ENCODE peak calls at places on chromosomes 6 and 20, in ten cellular contexts. One of them, this sample, is unnamed.

GRCh38 chr20:63624486-63624885 is 2.4 kb downstream of the GMEB2 start:
- DNase-seq in spleen: peak; percentile 63
- DNase-seq in transverse colon: no peak
- DNase-seq in GM23338: peak; percentile 53
- DNase-seq in A549: no peak
- DNase-seq in heart left ventricle: peak; percentile 20
- DNase-seq in right cardiac atrium: no peak
- DNase-seq in psoas muscle: no peak
- DNase-seq in AG04450: no peak
- DNase-seq in substantia nigra: no peak
- DNase-seq in this sample: no peak

GRCh38 chr6:28423546-28423945 is 19.7 kb downstream of the ZSCAN23 start:
- DNase-seq in spleen: no peak
- DNase-seq in transverse colon: no peak
- DNase-seq in GM23338: no peak
- DNase-seq in A549: no peak
- DNase-seq in heart left ventricle: no peak
- DNase-seq in right cardiac atrium: no peak
- DNase-seq in psoas muscle: no peak
- DNase-seq in AG04450: no peak
- DNase-seq in substantia nigra: no peak
- DNase-seq in this sample: no peak

GRCh38 chr6:32086661-32087573 is 22.2 kb downstream of the TNXB start:
- DNase-seq in spleen: no peak
- DNase-seq in transverse colon: no peak
- DNase-seq in GM23338: peak; percentile 82
- DNase-seq in A549: no peak
- DNase-seq in heart left ventricle: peak; percentile 71
- DNase-seq in right cardiac atrium: no peak
- DNase-seq in psoas muscle: no peak
- DNase-seq in AG04450: peak; percentile 37
- DNase-seq in substantia nigra: no peak
- DNase-seq in this sample: no peak

GRCh38 chr20:1965520-1966278 is 28.2 kb downstream of the PDYN start:
- DNase-seq in spleen: peak; percentile 92
- DNase-seq in transverse colon: peak; percentile 75
- DNase-seq in GM23338: peak; percentile 90
- DNase-seq in A549: peak; percentile 84
- DNase-seq in heart left ventricle: peak; percentile 84
- DNase-seq in right cardiac atrium: peak; percentile 75
- DNase-seq in psoas muscle: peak; percentile 79
- DNase-seq in AG04450: peak; percentile 16
- DNase-seq in substantia nigra: peak; percentile 29
- DNase-seq in this sample: peak; percentile 86

GRCh38 chr6:121485359-121485809 is 49.9 kb downstream of the GJA1 start:
- DNase-seq in spleen: no peak
- DNase-seq in transverse colon: no peak
- DNase-seq in GM23338: peak; percentile 25
- DNase-seq in A549: no peak
- DNase-seq in heart left ventricle: no peak
- DNase-seq in right cardiac atrium: no peak
- DNase-seq in psoas muscle: no peak
- DNase-seq in AG04450: no peak
- DNase-seq in substantia nigra: no peak
- DNase-seq in this sample: no peak

GRCh38 chr6:86969573-86969972 is 32.2 kb downstream of the HTR1E start:
- DNase-seq in spleen: no peak
- DNase-seq in transverse colon: no peak
- DNase-seq in GM23338: no peak
- DNase-seq in A549: no peak
- DNase-seq in heart left ventricle: no peak
- DNase-seq in right cardiac atrium: no peak
- DNase-seq in psoas muscle: no peak
- DNase-seq in AG04450: no peak
- DNase-seq in substantia nigra: no peak
- DNase-seq in this sample: no peak

GRCh38 chr6:109449789-109450673 is 5.5 kb downstream of the MICAL1 start:
- DNase-seq in spleen: peak; percentile 91
- DNase-seq in transverse colon: peak; percentile 43
- DNase-seq in GM23338: no peak
- DNase-seq in A549: no peak
- DNase-seq in heart left ventricle: no peak
- DNase-seq in right cardiac atrium: no peak
- DNase-seq in psoas muscle: no peak
- DNase-seq in AG04450: no peak
- DNase-seq in substantia nigra: no peak
- DNase-seq in this sample: peak; percentile 48

GRCh38 chr6:75693534-75693933 is 55.5 kb upstream of the MYO6 start:
- DNase-seq in spleen: no peak
- DNase-seq in transverse colon: no peak
- DNase-seq in GM23338: no peak
- DNase-seq in A549: no peak
- DNase-seq in heart left ventricle: no peak
- DNase-seq in right cardiac atrium: no peak
- DNase-seq in psoas muscle: no peak
- DNase-seq in AG04450: peak; percentile 1
- DNase-seq in substantia nigra: no peak
- DNase-seq in this sample: no peak

GRCh38 chr6:138509371-138509770 is 10.1 kb upstream of the NHSL1 start:
- DNase-seq in spleen: no peak
- DNase-seq in transverse colon: peak; percentile 72
- DNase-seq in GM23338: peak; percentile 71
- DNase-seq in A549: peak; percentile 27
- DNase-seq in heart left ventricle: no peak
- DNase-seq in right cardiac atrium: no peak
- DNase-seq in psoas muscle: no peak
- DNase-seq in AG04450: no peak
- DNase-seq in substantia nigra: no peak
- DNase-seq in this sample: no peak

GRCh38 chr6:15444881-15445280 is 199.0 kb downstream of the JARID2 start:
- DNase-seq in spleen: no peak
- DNase-seq in transverse colon: no peak
- DNase-seq in GM23338: no peak
- DNase-seq in A549: no peak
- DNase-seq in heart left ventricle: no peak
- DNase-seq in right cardiac atrium: no peak
- DNase-seq in psoas muscle: no peak
- DNase-seq in AG04450: no peak
- DNase-seq in substantia nigra: no peak
- DNase-seq in this sample: no peak

GRCh38 chr20:3902446-3902845 is 13.3 kb downstream of the PANK2 start:
- DNase-seq in spleen: no peak
- DNase-seq in transverse colon: no peak
- DNase-seq in GM23338: no peak
- DNase-seq in A549: no peak
- DNase-seq in heart left ventricle: no peak
- DNase-seq in right cardiac atrium: no peak
- DNase-seq in psoas muscle: no peak
- DNase-seq in AG04450: no peak
- DNase-seq in substantia nigra: no peak
- DNase-seq in this sample: no peak

GRCh38 chr20:3900187-3900604 is 11.0 kb downstream of the PANK2 start:
- DNase-seq in spleen: no peak
- DNase-seq in transverse colon: no peak
- DNase-seq in GM23338: peak; percentile 13
- DNase-seq in A549: no peak
- DNase-seq in heart left ventricle: no peak
- DNase-seq in right cardiac atrium: no peak
- DNase-seq in psoas muscle: no peak
- DNase-seq in AG04450: no peak
- DNase-seq in substantia nigra: no peak
- DNase-seq in this sample: no peak

GRCh38 chr20:3904224-3904623 is 15.0 kb downstream of the PANK2 start:
- DNase-seq in spleen: no peak
- DNase-seq in transverse colon: no peak
- DNase-seq in GM23338: no peak
- DNase-seq in A549: no peak
- DNase-seq in heart left ventricle: no peak
- DNase-seq in right cardiac atrium: no peak
- DNase-seq in psoas muscle: no peak
- DNase-seq in AG04450: no peak
- DNase-seq in substantia nigra: no peak
- DNase-seq in this sample: no peak

GRCh38 chr20:3901028-3901746 is 12.0 kb downstream of the PANK2 start:
- DNase-seq in spleen: no peak
- DNase-seq in transverse colon: no peak
- DNase-seq in GM23338: no peak
- DNase-seq in A549: no peak
- DNase-seq in heart left ventricle: no peak
- DNase-seq in right cardiac atrium: no peak
- DNase-seq in psoas muscle: no peak
- DNase-seq in AG04450: no peak
- DNase-seq in substantia nigra: no peak
- DNase-seq in this sample: no peak

GRCh38 chr20:3902041-3902440 is 12.9 kb downstream of the PANK2 start:
- DNase-seq in spleen: no peak
- DNase-seq in transverse colon: no peak
- DNase-seq in GM23338: no peak
- DNase-seq in A549: no peak
- DNase-seq in heart left ventricle: no peak
- DNase-seq in right cardiac atrium: no peak
- DNase-seq in psoas muscle: no peak
- DNase-seq in AG04450: no peak
- DNase-seq in substantia nigra: no peak
- DNase-seq in this sample: no peak
- H3K27ac ChIP-seq in spleen: peak overlapping the region; percentile 71
- H3K27ac ChIP-seq in transverse colon: peak overlapping the region; percentile 54
- H3K27ac ChIP-seq in GM23338: peak overlapping the region; percentile 26
- H3K27ac ChIP-seq in A549: no peak overlapping the region
- H3K27ac ChIP-seq in heart left ventricle: no peak overlapping the region
- H3K27ac ChIP-seq in right cardiac atrium: peak overlapping the region; percentile 37
- H3K27ac ChIP-seq in psoas muscle: no peak overlapping the region
- H3K27ac ChIP-seq in AG04450: peak overlapping the region; percentile 31
- H3K27ac ChIP-seq in substantia nigra: peak overlapping the region; percentile 53
- H3K27ac ChIP-seq in this sample: no peak overlapping the region

DNA sequence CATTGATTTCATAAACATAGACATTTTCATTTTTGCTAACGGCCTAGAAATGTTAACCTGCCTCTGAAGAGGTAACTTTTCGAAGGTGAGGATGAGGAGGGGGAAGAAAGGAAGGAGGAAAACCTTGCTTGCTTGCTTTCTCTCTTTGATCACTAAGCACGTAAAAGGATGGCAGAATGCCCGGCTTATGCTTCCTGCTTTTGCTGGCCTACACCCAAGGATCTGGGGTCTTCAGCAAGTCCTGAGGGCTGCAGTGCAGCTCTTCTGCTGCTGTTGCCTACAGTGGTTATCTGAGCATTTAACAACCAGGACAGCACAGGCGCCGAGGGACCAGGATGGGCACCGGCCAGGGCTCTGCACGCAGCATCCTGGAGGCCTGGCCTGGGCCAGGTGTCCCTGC is 150.8 kb upstream of the TAB2 start:
- DNase-seq in spleen: no peak
- DNase-seq in transverse colon: no peak
- DNase-seq in GM23338: no peak
- DNase-seq in A549: no peak
- DNase-seq in heart left ventricle: no peak
- DNase-seq in right cardiac atrium: no peak
- DNase-seq in psoas muscle: no peak
- DNase-seq in AG04450: no peak
- DNase-seq in substantia nigra: no peak
- DNase-seq in this sample: no peak
- H3K27ac ChIP-seq in spleen: no peak overlapping the region
- H3K27ac ChIP-seq in transverse colon: no peak overlapping the region
- H3K27ac ChIP-seq in GM23338: no peak overlapping the region
- H3K27ac ChIP-seq in A549: no peak overlapping the region
- H3K27ac ChIP-seq in heart left ventricle: no peak overlapping the region
- H3K27ac ChIP-seq in right cardiac atrium: no peak overlapping the region
- H3K27ac ChIP-seq in psoas muscle: no peak overlapping the region
- H3K27ac ChIP-seq in AG04450: no peak overlapping the region
- H3K27ac ChIP-seq in substantia nigra: no peak overlapping the region
- H3K27ac ChIP-seq in this sample: no peak overlapping the region

GRCh38 chr6:90584636-90585255 is 2.1 kb downstream of the MAP3K7 start:
- DNase-seq in spleen: no peak
- DNase-seq in transverse colon: no peak
- DNase-seq in GM23338: no peak
- DNase-seq in A549: no peak
- DNase-seq in heart left ventricle: no peak
- DNase-seq in right cardiac atrium: no peak
- DNase-seq in psoas muscle: no peak
- DNase-seq in AG04450: no peak
- DNase-seq in substantia nigra: no peak
- DNase-seq in this sample: no peak

GRCh38 chr6:90578894-90579549 is 7.8 kb downstream of the MAP3K7 start:
- DNase-seq in spleen: no peak
- DNase-seq in transverse colon: no peak
- DNase-seq in GM23338: no peak
- DNase-seq in A549: no peak
- DNase-seq in heart left ventricle: no peak
- DNase-seq in right cardiac atrium: no peak
- DNase-seq in psoas muscle: no peak
- DNase-seq in AG04450: no peak
- DNase-seq in substantia nigra: no peak
- DNase-seq in this sample: no peak

GRCh38 chr6:90583179-90583578 is 3.7 kb downstream of the MAP3K7 start:
- DNase-seq in spleen: no peak
- DNase-seq in transverse colon: no peak
- DNase-seq in GM23338: no peak
- DNase-seq in A549: no peak
- DNase-seq in heart left ventricle: no peak
- DNase-seq in right cardiac atrium: no peak
- DNase-seq in psoas muscle: no peak
- DNase-seq in AG04450: no peak
- DNase-seq in substantia nigra: no peak
- DNase-seq in this sample: no peak

GRCh38 chr6:90586675-90587638 is at the start of gene MAP3K7:
- DNase-seq in spleen: peak; percentile 96
- DNase-seq in transverse colon: peak; percentile 95
- DNase-seq in GM23338: peak; percentile 97
- DNase-seq in A549: peak; percentile 60
- DNase-seq in heart left ventricle: peak; percentile 91
- DNase-seq in right cardiac atrium: peak; percentile 90
- DNase-seq in psoas muscle: peak; percentile 91
- DNase-seq in AG04450: peak; percentile 94
- DNase-seq in substantia nigra: peak; percentile 81
- DNase-seq in this sample: peak; percentile 95

GRCh38 chr6:90583783-90584481 is 2.9 kb downstream of the MAP3K7 start:
- DNase-seq in spleen: no peak
- DNase-seq in transverse colon: no peak
- DNase-seq in GM23338: no peak
- DNase-seq in A549: no peak
- DNase-seq in heart left ventricle: no peak
- DNase-seq in right cardiac atrium: no peak
- DNase-seq in psoas muscle: no peak
- DNase-seq in AG04450: no peak
- DNase-seq in substantia nigra: no peak
- DNase-seq in this sample: no peak
- H3K27ac ChIP-seq in spleen: no peak overlapping the region
- H3K27ac ChIP-seq in transverse colon: no peak overlapping the region
- H3K27ac ChIP-seq in GM23338: no peak overlapping the region
- H3K27ac ChIP-seq in A549: no peak overlapping the region
- H3K27ac ChIP-seq in heart left ventricle: no peak overlapping the region
- H3K27ac ChIP-seq in right cardiac atrium: no peak overlapping the region
- H3K27ac ChIP-seq in psoas muscle: no peak overlapping the region
- H3K27ac ChIP-seq in AG04450: no peak overlapping the region
- H3K27ac ChIP-seq in substantia nigra: no peak overlapping the region
- H3K27ac ChIP-seq in this sample: no peak overlapping the region

DNA sequence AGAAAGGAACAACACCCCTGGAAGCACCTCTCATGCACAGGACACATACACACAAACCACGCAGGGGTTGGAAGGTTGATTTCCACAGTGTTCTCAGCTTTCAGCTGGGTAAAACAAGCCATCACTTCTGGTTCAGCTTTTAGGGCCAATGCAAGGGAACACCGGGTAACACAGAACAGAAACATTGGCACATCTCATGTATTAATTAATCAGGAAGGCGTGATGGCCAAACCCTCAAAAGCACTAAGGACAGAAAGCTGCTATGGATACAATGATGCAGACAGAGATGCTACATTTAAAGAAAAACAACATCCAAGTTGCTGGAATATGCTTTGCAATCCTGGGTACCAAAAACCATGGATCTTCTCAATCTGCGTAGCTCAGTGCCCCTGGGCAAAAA is 104.3 kb upstream of the BEND6 start:
- DNase-seq in spleen: no peak
- DNase-seq in transverse colon: no peak
- DNase-seq in GM23338: no peak
- DNase-seq in A549: no peak
- DNase-seq in heart left ventricle: no peak
- DNase-seq in right cardiac atrium: no peak
- DNase-seq in psoas muscle: no peak
- DNase-seq in AG04450: no peak
- DNase-seq in substantia nigra: no peak
- DNase-seq in this sample: no peak
- H3K27ac ChIP-seq in spleen: peak overlapping the region; percentile 59
- H3K27ac ChIP-seq in transverse colon: peak overlapping the region; percentile 65
- H3K27ac ChIP-seq in GM23338: peak overlapping the region; percentile 70
- H3K27ac ChIP-seq in A549: peak overlapping the region; percentile 43
- H3K27ac ChIP-seq in heart left ventricle: no peak overlapping the region
- H3K27ac ChIP-seq in right cardiac atrium: peak overlapping the region; percentile 7
- H3K27ac ChIP-seq in psoas muscle: no peak overlapping the region
- H3K27ac ChIP-seq in AG04450: peak overlapping the region; percentile 74
- H3K27ac ChIP-seq in substantia nigra: peak overlapping the region; percentile 88
- H3K27ac ChIP-seq in this sample: no peak overlapping the region